ENCODE peak calls at places on chromosomes 13 and 19, in eight cellular contexts. One of them, this sample, is unnamed.

GRCh38 chr19:855566-856120 is 3.5 kb downstream of the ELANE start:
- DNase-seq in A172: no peak
- DNase-seq in endothelial cell: no peak
- DNase-seq in HuH-7: no peak
- DNase-seq in stimulated activated CD4-positive, alpha-beta T cell treated with anti-CD3 and anti-CD28 coated beads, Interleukin-4, amount 100 ng/mL, for 48 hours: no peak
- DNase-seq in A549: no peak
- DNase-seq in stromal cell of bone marrow: no peak
- DNase-seq in HCEC 1CT: no peak
- DNase-seq in this sample: no peak

GRCh38 chr13:72692884-72693514 is 34.4 kb downstream of the MZT1 start:
- DNase-seq in A172: no peak
- DNase-seq in HuH-7: no peak
- DNase-seq in stimulated activated CD4-positive, alpha-beta T cell treated with anti-CD3 and anti-CD28 coated beads, Interleukin-4, amount 100 ng/mL, for 48 hours: no peak
- DNase-seq in HCEC 1CT: no peak
- DNase-seq in A549: no peak
- DNase-seq in stromal cell of bone marrow: no peak
- DNase-seq in endothelial cell: no peak
- DNase-seq in this sample: no peak

GRCh38 chr13:45718063-45718462 is 15.9 kb downstream of the CBY2 start:
- DNase-seq in endothelial cell: peak; percentile 18
- DNase-seq in A172: peak; percentile 2
- DNase-seq in HuH-7: peak; percentile 46
- DNase-seq in A549: peak; percentile 6
- DNase-seq in stimulated activated CD4-positive, alpha-beta T cell treated with anti-CD3 and anti-CD28 coated beads, Interleukin-4, amount 100 ng/mL, for 48 hours: no peak
- DNase-seq in stromal cell of bone marrow: peak; percentile 8
- DNase-seq in HCEC 1CT: peak; percentile 20
- DNase-seq in this sample: no peak

GRCh38 chr13:106905380-106906259 is 337.7 kb upstream of the ARGLU1 start:
- DNase-seq in endothelial cell: no peak
- DNase-seq in stromal cell of bone marrow: no peak
- DNase-seq in HuH-7: no peak
- DNase-seq in HCEC 1CT: no peak
- DNase-seq in A172: no peak
- DNase-seq in stimulated activated CD4-positive, alpha-beta T cell treated with anti-CD3 and anti-CD28 coated beads, Interleukin-4, amount 100 ng/mL, for 48 hours: no peak
- DNase-seq in A549: no peak
- DNase-seq in this sample: no peak

GRCh38 chr13:48222358-48223015 is 10.5 kb upstream of the ITM2B start:
- DNase-seq in stimulated activated CD4-positive, alpha-beta T cell treated with anti-CD3 and anti-CD28 coated beads, Interleukin-4, amount 100 ng/mL, for 48 hours: no peak
- DNase-seq in A549: no peak
- DNase-seq in A172: no peak
- DNase-seq in endothelial cell: no peak
- DNase-seq in stromal cell of bone marrow: peak; percentile 68
- DNase-seq in HCEC 1CT: peak; percentile 73
- DNase-seq in HuH-7: no peak
- DNase-seq in this sample: no peak

GRCh38 chr19:54896036-54896435 is 9.9 kb upstream of the NCR1 start:
- DNase-seq in HCEC 1CT: no peak
- DNase-seq in endothelial cell: no peak
- DNase-seq in HuH-7: no peak
- DNase-seq in stromal cell of bone marrow: no peak
- DNase-seq in stimulated activated CD4-positive, alpha-beta T cell treated with anti-CD3 and anti-CD28 coated beads, Interleukin-4, amount 100 ng/mL, for 48 hours: no peak
- DNase-seq in A549: no peak
- DNase-seq in A172: no peak
- DNase-seq in this sample: no peak

GRCh38 chr13:110953833-110954532 is 39.1 kb upstream of the ANKRD10 start:
- DNase-seq in HuH-7: no peak
- DNase-seq in stimulated activated CD4-positive, alpha-beta T cell treated with anti-CD3 and anti-CD28 coated beads, Interleukin-4, amount 100 ng/mL, for 48 hours: no peak
- DNase-seq in HCEC 1CT: no peak
- DNase-seq in stromal cell of bone marrow: no peak
- DNase-seq in endothelial cell: no peak
- DNase-seq in A172: no peak
- DNase-seq in A549: no peak
- DNase-seq in this sample: no peak

GRCh38 chr19:30784850-30785459 is 412.8 kb downstream of the ZNF536 start:
- DNase-seq in stimulated activated CD4-positive, alpha-beta T cell treated with anti-CD3 and anti-CD28 coated beads, Interleukin-4, amount 100 ng/mL, for 48 hours: peak; percentile 34
- DNase-seq in A172: peak; percentile 24
- DNase-seq in stromal cell of bone marrow: peak; percentile 2
- DNase-seq in HuH-7: peak; percentile 58
- DNase-seq in A549: peak; percentile 42
- DNase-seq in HCEC 1CT: no peak
- DNase-seq in endothelial cell: peak; percentile 79
- DNase-seq in this sample: no peak

GRCh38 chr19:19900124-19900523 is 622 bp upstream of the ZNF93 start:
- DNase-seq in HuH-7: no peak
- DNase-seq in HCEC 1CT: peak; percentile 80
- DNase-seq in stimulated activated CD4-positive, alpha-beta T cell treated with anti-CD3 and anti-CD28 coated beads, Interleukin-4, amount 100 ng/mL, for 48 hours: no peak
- DNase-seq in endothelial cell: peak; percentile 13
- DNase-seq in A549: no peak
- DNase-seq in stromal cell of bone marrow: peak; percentile 43
- DNase-seq in A172: peak; percentile 39
- DNase-seq in this sample: peak; percentile 44

GRCh38 chr19:40457953-40458596 is 7.5 kb downstream of the BLVRB start:
- DNase-seq in endothelial cell: no peak
- DNase-seq in HuH-7: no peak
- DNase-seq in stimulated activated CD4-positive, alpha-beta T cell treated with anti-CD3 and anti-CD28 coated beads, Interleukin-4, amount 100 ng/mL, for 48 hours: no peak
- DNase-seq in A172: no peak
- DNase-seq in HCEC 1CT: no peak
- DNase-seq in stromal cell of bone marrow: no peak
- DNase-seq in A549: no peak
- DNase-seq in this sample: no peak

GRCh38 chr13:64723735-64724134 is 2506.4 kb downstream of the PCDH9 start:
- DNase-seq in stromal cell of bone marrow: peak; percentile 6
- DNase-seq in HuH-7: peak; percentile 3
- DNase-seq in HCEC 1CT: no peak
- DNase-seq in endothelial cell: no peak
- DNase-seq in A172: peak; percentile 95
- DNase-seq in A549: peak; percentile 33
- DNase-seq in stimulated activated CD4-positive, alpha-beta T cell treated with anti-CD3 and anti-CD28 coated beads, Interleukin-4, amount 100 ng/mL, for 48 hours: no peak
- DNase-seq in this sample: peak; percentile 30

GRCh38 chr13:28338202-28338601 is 156.7 kb downstream of the FLT1 start:
- DNase-seq in stromal cell of bone marrow: no peak
- DNase-seq in A549: no peak
- DNase-seq in HuH-7: no peak
- DNase-seq in HCEC 1CT: no peak
- DNase-seq in stimulated activated CD4-positive, alpha-beta T cell treated with anti-CD3 and anti-CD28 coated beads, Interleukin-4, amount 100 ng/mL, for 48 hours: no peak
- DNase-seq in A172: peak; percentile 41
- DNase-seq in endothelial cell: no peak
- DNase-seq in this sample: no peak

This sample was measured in AG09319.